ENCODE peak calls at places on chromosome 11, in seven cellular contexts. X, O, W, I, D, J and S are unnamed samples.

GRCh38 chr11:100855466-100856067 is 168.5 kb downstream of the ARHGAP42 start:
- DNase-seq in W (no peak), X (no peak), I (peak; percentile 50), D (no peak), O (no peak), J (peak; percentile 76), S (no peak)

GRCh38 chr11:18721576-18722292 is 4.3 kb downstream of the IGSF22 start:
- DNase-seq in W (peak; percentile 71), X (peak; percentile 27), J (peak; percentile 54), I (peak; percentile 58), O (peak; percentile 51), D (peak; percentile 76), S (no peak)

GRCh38 chr11:27291302-27291889 is 71.6 kb downstream of the CCDC34 start:
- DNase-seq in D (peak; percentile 28), X (peak; percentile 48), O (peak; percentile 38), J (peak; percentile 30), W (peak; percentile 16), I (peak; percentile 16), S (no peak)

GRCh38 chr11:75525433-75526191 is at the start of gene GDPD5:
- DNase-seq in D (peak; percentile 84), I (peak; percentile 86), J (peak; percentile 47), O (peak; percentile 94), W (peak; percentile 87), X (peak; percentile 94), S (peak; percentile 33)

GRCh38 chr11:61869636-61870428 is 21.5 kb downstream of the FADS3 start:
- DNase-seq in J (no peak), I (no peak), W (no peak), O (no peak), D (no peak), X (no peak), S (no peak)

GRCh38 chr11:1564535-1565172 is 7.4 kb downstream of the DUSP8 start:
- DNase-seq in I (no peak), J (peak; percentile 80), X (peak; percentile 14), O (peak; percentile 97), D (no peak), W (no peak), S (no peak)

GRCh38 chr11:48063424-48063978 is 83.1 kb downstream of the PTPRJ start:
- DNase-seq in D (peak; percentile 26), X (no peak), I (no peak), W (no peak), J (peak; percentile 95), O (no peak), S (peak; percentile 84)

GRCh38 chr11:58433638-58434203 is 5.8 kb upstream of the OR5B2 start:
- DNase-seq in J (no peak), X (no peak), I (peak; percentile 0), O (no peak), W (no peak), D (no peak), S (no peak)

GRCh38 chr11:120601566-120601965 is 90.0 kb downstream of the GRIK4 start:
- DNase-seq in W (no peak), J (peak; percentile 61), D (no peak), X (no peak), I (no peak), O (no peak), S (peak; percentile 21)

GRCh38 chr11:78802058-78802633 is 227.5 kb upstream of the NARS2 start:
- DNase-seq in D (no peak), O (no peak), W (no peak), X (no peak), J (no peak), I (no peak), S (no peak)

GRCh38 chr11:19777342-19778102 is 64.9 kb downstream of the NAV2 start:
- DNase-seq in W (peak; percentile 26), I (peak; percentile 83), X (no peak), D (peak; percentile 45), O (no peak), J (peak; percentile 78), S (no peak)

GRCh38 chr11:75779960-75780359 is 11.4 kb downstream of the DGAT2 start:
- DNase-seq in O (no peak), X (no peak), J (no peak), I (no peak), W (no peak), D (no peak), S (no peak)

GRCh38 chr11:2474059-2474901 is 29.5 kb downstream of the KCNQ1 start:
- DNase-seq in W (no peak), J (no peak), D (no peak), I (no peak), X (no peak), O (no peak), S (no peak)

DNA sequence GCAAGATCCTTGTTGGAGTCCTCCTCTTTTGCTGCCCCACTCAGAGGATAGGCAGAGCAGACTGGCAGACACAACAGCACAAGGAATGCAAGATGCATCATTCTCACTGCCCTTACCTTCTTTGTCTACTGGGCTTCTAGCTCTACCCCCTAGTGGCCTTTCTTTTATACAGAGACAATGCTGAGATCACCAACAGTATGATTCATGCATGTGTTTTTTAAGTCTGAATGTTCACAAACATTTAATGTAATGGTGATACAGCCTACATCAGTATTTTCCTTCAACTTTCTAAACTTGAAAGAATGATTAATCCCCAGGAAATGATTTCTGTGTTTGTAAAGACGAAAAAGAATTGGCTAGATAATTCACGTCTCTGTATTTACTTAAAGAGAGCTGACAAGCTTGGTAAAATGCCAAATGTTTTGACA is at the start of gene MMP10:
- DNase-seq in J (peak; percentile 74), I (no peak), D (no peak), O (no peak), X (no peak), W (no peak), S (no peak)
- TF ChIP-seq CTCF in J (peak; percentile 70), I (peak; percentile 17), D (peak; percentile 37), O (peak; percentile 58), X (peak; percentile 18), W (peak; percentile 19), S (peak; percentile 64)

GRCh38 chr11:94753630-94754029 is 14.5 kb upstream of the AMOTL1 start:
- DNase-seq in D (no peak), I (no peak), O (no peak), J (no peak), W (no peak), X (no peak), S (no peak)

GRCh38 chr11:94754819-94755218 is 13.3 kb upstream of the AMOTL1 start:
- DNase-seq in D (no peak), X (no peak), J (no peak), I (no peak), O (no peak), W (no peak), S (no peak)

GRCh38 chr11:94757037-94757681 is 11.0 kb upstream of the AMOTL1 start:
- DNase-seq in J (no peak), X (no peak), W (no peak), D (no peak), I (no peak), O (peak; percentile 44), S (no peak)

GRCh38 chr11:94754335-94754734 is 13.8 kb upstream of the AMOTL1 start:
- DNase-seq in X (no peak), D (no peak), O (no peak), W (no peak), I (no peak), J (no peak), S (no peak)

DNA sequence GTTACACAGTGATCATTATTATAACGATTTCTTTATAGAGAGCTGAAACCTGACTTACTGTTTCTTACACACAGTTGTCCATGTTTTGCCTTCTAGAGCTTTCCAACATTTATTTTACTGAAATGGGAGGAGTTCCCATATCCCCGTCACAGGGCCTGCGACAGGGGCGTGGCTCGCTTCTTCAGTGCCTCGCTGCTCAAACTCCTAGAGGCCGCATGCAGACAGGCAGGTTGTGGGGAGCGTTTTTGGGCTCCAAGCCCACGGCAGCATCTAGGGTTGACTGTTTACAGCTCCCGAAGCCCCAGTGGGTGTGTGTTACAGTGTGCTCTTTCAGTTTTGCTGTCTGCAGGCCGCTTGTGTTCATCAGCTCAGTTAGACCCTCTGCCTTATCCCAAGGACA is 12.7 kb upstream of the AMOTL1 start:
- DNase-seq in I (no peak), O (no peak), W (no peak), J (no peak), D (no peak), X (no peak), S (no peak)
- TF ChIP-seq CTCF in I (no peak), O (no peak), W (no peak), J (no peak), D (no peak), X (no peak), S (no peak)

GRCh38 chr11:107549954-107550285 is 15.6 kb downstream of the ALKBH8 start:
- DNase-seq in D (no peak), I (no peak), J (no peak), W (no peak), X (no peak), O (no peak), S (no peak)
- TF ChIP-seq CTCF in D (no peak), I (no peak), J (no peak), W (no peak), X (no peak), O (no peak), S (no peak)

DNA sequence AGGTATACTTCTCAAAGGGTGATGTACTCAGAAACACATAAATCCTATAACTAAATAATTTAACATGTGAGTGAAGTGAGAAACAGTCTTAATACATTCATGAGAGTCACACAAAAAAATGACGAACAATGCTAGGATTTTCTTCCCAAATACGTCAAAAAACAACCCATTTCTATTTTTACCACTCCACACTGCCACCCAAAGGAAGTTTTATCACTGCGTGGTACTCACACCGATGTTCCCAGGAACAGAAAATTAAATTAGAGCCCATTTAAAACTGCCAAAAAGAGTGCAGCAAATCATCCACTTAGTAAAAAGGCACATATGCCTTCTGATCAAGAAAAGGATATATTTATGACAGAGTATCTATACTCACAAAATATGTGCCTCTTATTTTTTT is 710.9 kb upstream of the FAT3 start:
- DNase-seq in O (no peak), J (no peak), I (no peak), W (no peak), X (no peak), D (no peak), S (no peak)
- TF ChIP-seq CTCF in O (peak; percentile 1), J (no peak), I (no peak), W (no peak), X (peak; percentile 9), D (no peak), S (peak; percentile 49)

GRCh38 chr11:559712-560304 is 730 bp downstream of the LMNTD2 start:
- DNase-seq in D (peak; percentile 55), W (no peak), J (no peak), X (no peak), I (no peak), O (no peak), S (no peak)

GRCh38 chr11:557328-558132 is 3.0 kb downstream of the LMNTD2 start:
- DNase-seq in J (no peak), W (no peak), D (no peak), O (no peak), X (no peak), I (no peak), S (no peak)

GRCh38 chr11:558503-558902 is 2.0 kb downstream of the LMNTD2 start:
- DNase-seq in D (no peak), I (no peak), W (no peak), O (no peak), X (no peak), J (no peak), S (no peak)

GRCh38 chr11:560305-561147 is at the start of the genes LMNTD2 and RASSF7:
- DNase-seq in O (peak; percentile 95), D (peak; percentile 97), I (peak; percentile 96), W (peak; percentile 95), J (peak; percentile 54), X (peak; percentile 95), S (peak; percentile 50)

GRCh38 chr11:559020-559620 is 1.4 kb downstream of the LMNTD2 start:
- DNase-seq in O (no peak), X (no peak), I (no peak), J (no peak), D (no peak), W (no peak), S (no peak)
- TF ChIP-seq CTCF in O (peak; percentile 24), X (peak; percentile 28), I (no peak), J (no peak), D (no peak), W (no peak), S (no peak)